ENCODE peak calls at places on chromosomes 2 and 18, in ten cellular contexts. One of them, this sample, is unnamed.

GRCh38 chr2:62441824-62442223 is 64.2 kb downstream of the TMEM17 start:
- DNase-seq in heart left ventricle: no peak
- DNase-seq in colonic mucosa: no peak
- DNase-seq in OCI-LY7: no peak
- DNase-seq in astrocyte: no peak
- DNase-seq in A549: no peak
- DNase-seq in aorta: no peak
- DNase-seq in lower lobe of right lung: no peak
- DNase-seq in mammary epithelial cell: no peak
- DNase-seq in CD8-positive, alpha-beta memory T cell: no peak
- DNase-seq in this sample: no peak

GRCh38 chr2:232839680-232840079 is 30.4 kb upstream of the SNORC start:
- DNase-seq in heart left ventricle: peak; percentile 46
- DNase-seq in colonic mucosa: peak; percentile 74
- DNase-seq in OCI-LY7: no peak
- DNase-seq in astrocyte: no peak
- DNase-seq in A549: no peak
- DNase-seq in aorta: no peak
- DNase-seq in lower lobe of right lung: peak; percentile 69
- DNase-seq in mammary epithelial cell: no peak
- DNase-seq in CD8-positive, alpha-beta memory T cell: no peak
- DNase-seq in this sample: no peak

GRCh38 chr2:31978998-31979397 is 31.8 kb downstream of the MEMO1 start:
- DNase-seq in heart left ventricle: no peak
- DNase-seq in colonic mucosa: no peak
- DNase-seq in OCI-LY7: no peak
- DNase-seq in astrocyte: no peak
- DNase-seq in A549: no peak
- DNase-seq in aorta: no peak
- DNase-seq in lower lobe of right lung: no peak
- DNase-seq in mammary epithelial cell: no peak
- DNase-seq in CD8-positive, alpha-beta memory T cell: no peak
- DNase-seq in this sample: no peak

GRCh38 chr2:120452945-120453634 is 107.2 kb downstream of the INHBB start:
- DNase-seq in heart left ventricle: no peak
- DNase-seq in colonic mucosa: no peak
- DNase-seq in OCI-LY7: no peak
- DNase-seq in astrocyte: no peak
- DNase-seq in A549: no peak
- DNase-seq in aorta: peak; percentile 61
- DNase-seq in lower lobe of right lung: peak; percentile 7
- DNase-seq in mammary epithelial cell: no peak
- DNase-seq in CD8-positive, alpha-beta memory T cell: no peak
- DNase-seq in this sample: no peak

GRCh38 chr2:8796315-8796848 is 41.0 kb downstream of the KIDINS220 start:
- DNase-seq in heart left ventricle: no peak
- DNase-seq in colonic mucosa: no peak
- DNase-seq in OCI-LY7: no peak
- DNase-seq in astrocyte: no peak
- DNase-seq in A549: no peak
- DNase-seq in aorta: no peak
- DNase-seq in lower lobe of right lung: no peak
- DNase-seq in mammary epithelial cell: no peak
- DNase-seq in CD8-positive, alpha-beta memory T cell: no peak
- DNase-seq in this sample: no peak

GRCh38 chr18:63788447-63789096 is 13.4 kb downstream of the SERPINB7 start:
- DNase-seq in heart left ventricle: no peak
- DNase-seq in colonic mucosa: no peak
- DNase-seq in OCI-LY7: no peak
- DNase-seq in astrocyte: peak; percentile 91
- DNase-seq in A549: peak; percentile 2
- DNase-seq in aorta: no peak
- DNase-seq in lower lobe of right lung: no peak
- DNase-seq in mammary epithelial cell: peak; percentile 90
- DNase-seq in CD8-positive, alpha-beta memory T cell: no peak
- DNase-seq in this sample: no peak

GRCh38 chr2:118086024-118086633 is 2.1 kb upstream of the INSIG2 start:
- DNase-seq in heart left ventricle: no peak
- DNase-seq in colonic mucosa: no peak
- DNase-seq in OCI-LY7: no peak
- DNase-seq in astrocyte: no peak
- DNase-seq in A549: no peak
- DNase-seq in aorta: no peak
- DNase-seq in lower lobe of right lung: no peak
- DNase-seq in mammary epithelial cell: no peak
- DNase-seq in CD8-positive, alpha-beta memory T cell: no peak
- DNase-seq in this sample: no peak

GRCh38 chr18:56807883-56808282 is 156.7 kb downstream of the WDR7 start:
- DNase-seq in heart left ventricle: no peak
- DNase-seq in colonic mucosa: no peak
- DNase-seq in OCI-LY7: no peak
- DNase-seq in astrocyte: no peak
- DNase-seq in A549: no peak
- DNase-seq in aorta: no peak
- DNase-seq in lower lobe of right lung: no peak
- DNase-seq in mammary epithelial cell: no peak
- DNase-seq in CD8-positive, alpha-beta memory T cell: no peak
- DNase-seq in this sample: no peak

GRCh38 chr2:108388045-108388444 is 10.3 kb downstream of the SULT1C4 start:
- DNase-seq in heart left ventricle: no peak
- DNase-seq in colonic mucosa: no peak
- DNase-seq in OCI-LY7: no peak
- DNase-seq in astrocyte: no peak
- DNase-seq in A549: peak; percentile 25
- DNase-seq in aorta: no peak
- DNase-seq in lower lobe of right lung: no peak
- DNase-seq in mammary epithelial cell: no peak
- DNase-seq in CD8-positive, alpha-beta memory T cell: no peak
- DNase-seq in this sample: no peak

GRCh38 chr2:108385411-108386071 is 7.8 kb downstream of the SULT1C4 start:
- DNase-seq in heart left ventricle: no peak
- DNase-seq in colonic mucosa: no peak
- DNase-seq in OCI-LY7: no peak
- DNase-seq in astrocyte: no peak
- DNase-seq in A549: peak; percentile 52
- DNase-seq in aorta: no peak
- DNase-seq in lower lobe of right lung: no peak
- DNase-seq in mammary epithelial cell: no peak
- DNase-seq in CD8-positive, alpha-beta memory T cell: no peak
- DNase-seq in this sample: no peak

GRCh38 chr2:108382196-108382595 is 4.4 kb downstream of the SULT1C4 start:
- DNase-seq in heart left ventricle: no peak
- DNase-seq in colonic mucosa: no peak
- DNase-seq in OCI-LY7: no peak
- DNase-seq in astrocyte: no peak
- DNase-seq in A549: no peak
- DNase-seq in aorta: no peak
- DNase-seq in lower lobe of right lung: no peak
- DNase-seq in mammary epithelial cell: peak; percentile 11
- DNase-seq in CD8-positive, alpha-beta memory T cell: no peak
- DNase-seq in this sample: no peak

GRCh38 chr2:108384662-108385393 is 7.1 kb downstream of the SULT1C4 start:
- DNase-seq in heart left ventricle: no peak
- DNase-seq in colonic mucosa: no peak
- DNase-seq in OCI-LY7: no peak
- DNase-seq in astrocyte: no peak
- DNase-seq in A549: no peak
- DNase-seq in aorta: no peak
- DNase-seq in lower lobe of right lung: no peak
- DNase-seq in mammary epithelial cell: no peak
- DNase-seq in CD8-positive, alpha-beta memory T cell: no peak
- DNase-seq in this sample: no peak

DNA sequence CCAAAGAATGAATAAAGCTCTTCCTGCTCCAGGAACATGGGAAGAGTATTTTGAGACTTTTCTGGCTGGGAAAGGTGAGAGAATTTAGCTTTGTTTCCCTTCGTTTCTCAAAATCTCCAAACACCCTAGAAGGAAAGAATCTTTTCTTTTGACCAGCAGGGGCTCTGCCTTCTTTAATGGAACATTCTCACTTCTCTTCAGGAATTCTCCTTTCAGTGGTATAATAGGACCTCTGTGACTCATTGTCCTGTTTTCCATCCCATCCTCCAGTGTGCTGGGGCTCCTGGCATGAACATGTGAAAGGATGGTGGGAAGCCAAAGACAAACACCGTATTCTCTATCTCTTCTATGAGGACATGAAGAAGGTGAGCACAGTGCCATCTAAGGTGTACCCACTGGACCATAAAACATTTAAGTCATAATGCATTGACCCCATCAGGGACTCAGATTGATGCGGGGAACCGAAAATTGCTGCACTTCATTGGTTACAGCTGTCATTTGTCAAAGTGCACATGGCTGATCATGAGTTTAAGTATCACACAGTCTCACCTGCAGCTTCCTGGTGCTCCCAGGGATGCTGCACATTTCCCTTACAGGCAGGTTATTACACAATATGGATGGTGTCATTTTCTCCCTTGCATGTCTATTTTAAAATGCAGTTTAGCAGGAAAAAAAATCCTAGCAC is 5.5 kb downstream of the SULT1C4 start:
- DNase-seq in heart left ventricle: no peak
- DNase-seq in colonic mucosa: no peak
- DNase-seq in OCI-LY7: peak; percentile 2
- DNase-seq in astrocyte: no peak
- DNase-seq in A549: no peak
- DNase-seq in aorta: no peak
- DNase-seq in lower lobe of right lung: no peak
- DNase-seq in mammary epithelial cell: peak; percentile 2
- DNase-seq in CD8-positive, alpha-beta memory T cell: no peak
- DNase-seq in this sample: peak; percentile 16
- H3K4me1 ChIP-seq in heart left ventricle: no peaks in the 10 kb centered on the region
- H3K4me1 ChIP-seq in colonic mucosa: no peaks in the 10 kb centered on the region
- H3K4me1 ChIP-seq in OCI-LY7: peaks cover 3% of the 10 kb centered on the region
- H3K4me1 ChIP-seq in astrocyte: peaks cover 3% of the 10 kb centered on the region
- H3K4me1 ChIP-seq in A549: peaks cover 58% of the 10 kb centered on the region
- H3K4me1 ChIP-seq in aorta: no peaks in the 10 kb centered on the region
- H3K4me1 ChIP-seq in lower lobe of right lung: no peaks in the 10 kb centered on the region
- H3K4me1 ChIP-seq in mammary epithelial cell: no peaks in the 10 kb centered on the region
- H3K4me1 ChIP-seq in CD8-positive, alpha-beta memory T cell: no peaks in the 10 kb centered on the region
- H3K4me1 ChIP-seq in this sample: no peaks in the 10 kb centered on the region

GRCh38 chr2:54624611-54625071 is 98.8 kb upstream of the EML6 start:
- DNase-seq in heart left ventricle: peak; percentile 66
- DNase-seq in colonic mucosa: no peak
- DNase-seq in OCI-LY7: no peak
- DNase-seq in astrocyte: no peak
- DNase-seq in A549: no peak
- DNase-seq in aorta: no peak
- DNase-seq in lower lobe of right lung: no peak
- DNase-seq in mammary epithelial cell: no peak
- DNase-seq in CD8-positive, alpha-beta memory T cell: no peak
- DNase-seq in this sample: no peak
- H3K27ac ChIP-seq in heart left ventricle: peak overlapping the region; percentile 51
- H3K27ac ChIP-seq in colonic mucosa: no peak overlapping the region
- H3K27ac ChIP-seq in OCI-LY7: no peak overlapping the region
- H3K27ac ChIP-seq in astrocyte: no peak overlapping the region
- H3K27ac ChIP-seq in A549: no peak overlapping the region
- H3K27ac ChIP-seq in aorta: no peak overlapping the region
- H3K27ac ChIP-seq in lower lobe of right lung: peak overlapping the region; percentile 57
- H3K27ac ChIP-seq in mammary epithelial cell: no peak overlapping the region
- H3K27ac ChIP-seq in CD8-positive, alpha-beta memory T cell: no peak overlapping the region
- H3K27ac ChIP-seq in this sample: no peak overlapping the region

GRCh38 chr18:59268127-59268721 is 5.0 kb downstream of the RAX start:
- DNase-seq in heart left ventricle: no peak
- DNase-seq in colonic mucosa: no peak
- DNase-seq in OCI-LY7: no peak
- DNase-seq in astrocyte: no peak
- DNase-seq in A549: no peak
- DNase-seq in aorta: no peak
- DNase-seq in lower lobe of right lung: no peak
- DNase-seq in mammary epithelial cell: no peak
- DNase-seq in CD8-positive, alpha-beta memory T cell: no peak
- DNase-seq in this sample: no peak

GRCh38 chr18:59267511-59268126 is 5.6 kb downstream of the RAX start:
- DNase-seq in heart left ventricle: no peak
- DNase-seq in colonic mucosa: no peak
- DNase-seq in OCI-LY7: no peak
- DNase-seq in astrocyte: no peak
- DNase-seq in A549: peak; percentile 31
- DNase-seq in aorta: no peak
- DNase-seq in lower lobe of right lung: no peak
- DNase-seq in mammary epithelial cell: peak; percentile 26
- DNase-seq in CD8-positive, alpha-beta memory T cell: no peak
- DNase-seq in this sample: no peak

GRCh38 chr18:59269563-59270214 is 3.6 kb downstream of the RAX start:
- DNase-seq in heart left ventricle: no peak
- DNase-seq in colonic mucosa: no peak
- DNase-seq in OCI-LY7: no peak
- DNase-seq in astrocyte: no peak
- DNase-seq in A549: no peak
- DNase-seq in aorta: no peak
- DNase-seq in lower lobe of right lung: no peak
- DNase-seq in mammary epithelial cell: no peak
- DNase-seq in CD8-positive, alpha-beta memory T cell: no peak
- DNase-seq in this sample: no peak

GRCh38 chr18:59270689-59271257 is 2.5 kb downstream of the RAX start:
- DNase-seq in heart left ventricle: no peak
- DNase-seq in colonic mucosa: no peak
- DNase-seq in OCI-LY7: no peak
- DNase-seq in astrocyte: no peak
- DNase-seq in A549: no peak
- DNase-seq in aorta: no peak
- DNase-seq in lower lobe of right lung: no peak
- DNase-seq in mammary epithelial cell: no peak
- DNase-seq in CD8-positive, alpha-beta memory T cell: no peak
- DNase-seq in this sample: no peak

DNA sequence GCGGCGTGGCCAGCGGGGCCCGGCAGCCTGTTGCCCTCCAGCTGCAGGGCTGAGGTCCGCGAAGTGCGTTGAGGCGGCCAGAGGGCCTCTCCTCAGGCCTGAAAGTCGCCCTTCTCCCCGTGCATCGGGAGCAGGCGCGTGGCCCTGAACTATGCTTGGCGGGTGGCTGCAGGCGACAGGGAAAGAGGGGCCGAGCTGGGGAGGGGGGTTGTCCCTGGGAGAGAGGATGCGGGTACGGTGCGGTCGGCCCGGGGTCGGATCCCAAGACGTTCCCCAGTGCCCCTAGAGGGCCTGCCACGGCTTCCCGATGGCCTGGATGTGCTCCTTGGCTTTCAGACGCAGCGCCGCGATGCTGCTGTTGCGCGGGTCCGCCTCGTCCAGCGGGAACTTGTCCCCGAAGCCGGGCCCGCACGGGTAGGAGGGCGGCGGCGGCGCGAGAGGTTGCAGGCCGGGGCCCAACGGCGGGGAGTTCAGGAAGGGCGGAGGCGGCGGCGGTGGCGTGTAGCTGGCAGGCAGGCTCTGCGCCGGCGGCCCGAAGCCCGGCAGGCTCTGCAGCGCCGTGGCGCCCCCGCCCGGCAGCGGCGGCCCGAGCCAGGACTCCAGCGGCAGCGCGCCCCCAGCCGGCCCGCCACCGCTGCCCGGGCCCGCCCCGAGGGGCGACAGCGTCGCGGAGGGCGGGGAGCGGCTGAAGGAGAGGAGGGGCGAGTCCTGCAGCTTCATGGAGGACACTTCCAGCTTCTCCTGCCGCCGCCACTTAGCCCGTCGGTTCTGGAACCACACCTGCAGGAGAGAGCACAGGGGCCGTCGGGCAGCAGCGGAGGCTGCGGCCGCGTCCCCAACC is 4.3 kb downstream of the RAX start:
- DNase-seq in heart left ventricle: no peak
- DNase-seq in colonic mucosa: no peak
- DNase-seq in OCI-LY7: no peak
- DNase-seq in astrocyte: no peak
- DNase-seq in A549: peak; percentile 57
- DNase-seq in aorta: no peak
- DNase-seq in lower lobe of right lung: peak; percentile 62
- DNase-seq in mammary epithelial cell: no peak
- DNase-seq in CD8-positive, alpha-beta memory T cell: no peak
- DNase-seq in this sample: no peak
- H3K4me3 ChIP-seq in heart left ventricle: peak overlapping the region; percentile 32
- H3K4me3 ChIP-seq in colonic mucosa: no peak overlapping the region
- H3K4me3 ChIP-seq in OCI-LY7: no peak overlapping the region
- H3K4me3 ChIP-seq in astrocyte: no peak overlapping the region
- H3K4me3 ChIP-seq in A549: peak overlapping the region; percentile 45
- H3K4me3 ChIP-seq in aorta: peak overlapping the region; percentile 3
- H3K4me3 ChIP-seq in lower lobe of right lung: peak overlapping the region; percentile 34
- H3K4me3 ChIP-seq in mammary epithelial cell: peak overlapping the region; percentile 30
- H3K4me3 ChIP-seq in CD8-positive, alpha-beta memory T cell: no peak overlapping the region
- H3K4me3 ChIP-seq in this sample: peak overlapping the region; percentile 53

DNA sequence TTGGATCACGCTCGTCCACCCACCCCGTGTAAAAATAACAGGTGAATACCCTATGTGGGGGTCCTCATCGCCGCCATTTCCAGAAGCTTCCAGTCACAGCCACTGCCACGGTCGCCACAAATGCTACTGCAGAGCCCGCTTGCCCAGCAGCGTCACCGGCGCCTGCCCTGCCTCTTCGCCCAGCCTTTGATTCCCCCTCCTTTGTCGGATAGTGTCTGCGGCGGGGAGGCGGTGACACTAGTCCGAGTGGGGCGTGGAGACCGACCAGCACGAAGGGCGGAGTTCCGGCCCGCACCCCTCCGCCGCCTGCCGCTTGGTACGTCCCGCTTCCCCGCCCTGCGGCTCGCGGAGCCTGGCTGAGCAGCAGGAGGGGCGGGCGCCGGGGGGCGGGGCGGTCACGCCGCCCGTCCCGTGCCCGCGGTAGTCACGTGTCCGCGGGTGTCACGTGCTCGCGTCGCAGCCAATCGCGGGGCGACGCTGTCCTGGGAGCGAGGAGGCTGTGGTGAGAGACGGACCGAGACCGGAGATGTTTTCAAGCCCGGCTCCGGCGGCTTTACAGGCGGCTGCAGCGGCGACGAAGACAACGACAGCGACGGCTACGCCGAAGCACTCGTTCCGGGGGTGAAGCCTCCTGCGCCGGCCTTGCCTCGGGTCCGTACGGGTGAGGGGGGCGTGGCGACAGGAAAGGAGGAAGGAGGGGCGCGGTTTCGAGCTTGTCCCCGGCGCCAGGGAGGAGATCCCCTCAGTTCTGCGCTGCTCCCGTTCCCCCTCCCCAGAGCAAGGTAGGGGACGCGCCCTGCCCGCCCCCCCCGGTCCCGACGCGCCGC is at the start of gene ANKRD12:
- DNase-seq in heart left ventricle: peak; percentile 98
- DNase-seq in colonic mucosa: peak; percentile 97
- DNase-seq in OCI-LY7: peak; percentile 98
- DNase-seq in astrocyte: peak; percentile 95
- DNase-seq in A549: peak; percentile 83
- DNase-seq in aorta: peak; percentile 99
- DNase-seq in lower lobe of right lung: peak; percentile 99
- DNase-seq in mammary epithelial cell: peak; percentile 97
- DNase-seq in CD8-positive, alpha-beta memory T cell: peak; percentile 99
- DNase-seq in this sample: peak; percentile 80
- H3K4me1 ChIP-seq in heart left ventricle: peaks cover 25% of the 10 kb centered on the region
- H3K4me1 ChIP-seq in colonic mucosa: peaks cover 5% of the 10 kb centered on the region
- H3K4me1 ChIP-seq in OCI-LY7: peaks cover 45% of the 10 kb centered on the region
- H3K4me1 ChIP-seq in astrocyte: peaks cover 18% of the 10 kb centered on the region
- H3K4me1 ChIP-seq in A549: peaks cover 56% of the 10 kb centered on the region
- H3K4me1 ChIP-seq in aorta: no peaks in the 10 kb centered on the region
- H3K4me1 ChIP-seq in lower lobe of right lung: peaks cover 59% of the 10 kb centered on the region
- H3K4me1 ChIP-seq in mammary epithelial cell: peaks cover 19% of the 10 kb centered on the region
- H3K4me1 ChIP-seq in CD8-positive, alpha-beta memory T cell: peaks cover 66% of the 10 kb centered on the region
- H3K4me1 ChIP-seq in this sample: no peaks in the 10 kb centered on the region

This sample was measured in iPS DF 6.9.